ENCODE peak calls at places on chromosome 9, in ten cellular contexts. One of them, this sample, is unnamed.

GRCh38 chr9:18396102-18396728 is 77.7 kb upstream of the ADAMTSL1 start:
- DNase-seq in HFF-Myc: no peak
- DNase-seq in fibroblast of lung: peak
- DNase-seq in GM10248: no peak
- DNase-seq in B cell: no peak
- DNase-seq in stimulated activated CD4-positive, alpha-beta T cell treated with anti-CD3 and anti-CD28 coated beads, Interleukin-2, amount 100 ng/mL, for 48 hours: no peak
- DNase-seq in iPS-NIHi11: no peak
- DNase-seq in smooth muscle cell of the brain vasculature: no peak
- DNase-seq in Right ventricle myocardium superior: no peak
- DNase-seq in GM04503: no peak
- DNase-seq in this sample: no peak

GRCh38 chr9:96654450-96655197 is 493 bp downstream of the PRXL2C start:
- DNase-seq in stimulated activated CD4-positive, alpha-beta T cell treated with anti-CD3 and anti-CD28 coated beads, Interleukin-2, amount 100 ng/mL, for 48 hours: peak
- DNase-seq in iPS-NIHi11: peak
- DNase-seq in HFF-Myc: peak
- DNase-seq in Right ventricle myocardium superior: peak
- DNase-seq in GM10248: peak
- DNase-seq in GM04503: peak
- DNase-seq in smooth muscle cell of the brain vasculature: peak
- DNase-seq in fibroblast of lung: peak
- DNase-seq in B cell: peak
- DNase-seq in this sample: peak

GRCh38 chr9:114735732-114736131 is 53.7 kb upstream of the TEX48 start:
- DNase-seq in Right ventricle myocardium superior: no peak
- DNase-seq in stimulated activated CD4-positive, alpha-beta T cell treated with anti-CD3 and anti-CD28 coated beads, Interleukin-2, amount 100 ng/mL, for 48 hours: no peak
- DNase-seq in iPS-NIHi11: no peak
- DNase-seq in smooth muscle cell of the brain vasculature: no peak
- DNase-seq in GM04503: no peak
- DNase-seq in B cell: no peak
- DNase-seq in GM10248: no peak
- DNase-seq in fibroblast of lung: peak
- DNase-seq in HFF-Myc: no peak
- DNase-seq in this sample: no peak

GRCh38 chr9:126531035-126531571 is 82.6 kb upstream of the LMX1B start:
- DNase-seq in HFF-Myc: no peak
- DNase-seq in smooth muscle cell of the brain vasculature: no peak
- DNase-seq in fibroblast of lung: no peak
- DNase-seq in Right ventricle myocardium superior: no peak
- DNase-seq in B cell: no peak
- DNase-seq in GM10248: no peak
- DNase-seq in GM04503: no peak
- DNase-seq in iPS-NIHi11: no peak
- DNase-seq in stimulated activated CD4-positive, alpha-beta T cell treated with anti-CD3 and anti-CD28 coated beads, Interleukin-2, amount 100 ng/mL, for 48 hours: no peak
- DNase-seq in this sample: peak

GRCh38 chr9:93620881-93621820 is 44.8 kb downstream of the PHF2 start:
- DNase-seq in stimulated activated CD4-positive, alpha-beta T cell treated with anti-CD3 and anti-CD28 coated beads, Interleukin-2, amount 100 ng/mL, for 48 hours: no peak
- DNase-seq in GM10248: no peak
- DNase-seq in HFF-Myc: no peak
- DNase-seq in GM04503: no peak
- DNase-seq in fibroblast of lung: no peak
- DNase-seq in smooth muscle cell of the brain vasculature: no peak
- DNase-seq in iPS-NIHi11: no peak
- DNase-seq in Right ventricle myocardium superior: no peak
- DNase-seq in B cell: no peak
- DNase-seq in this sample: no peak

GRCh38 chr9:72983512-72984021 is 30.7 kb upstream of the ALDH1A1 start:
- DNase-seq in HFF-Myc: no peak
- DNase-seq in B cell: no peak
- DNase-seq in GM04503: no peak
- DNase-seq in iPS-NIHi11: no peak
- DNase-seq in fibroblast of lung: peak
- DNase-seq in stimulated activated CD4-positive, alpha-beta T cell treated with anti-CD3 and anti-CD28 coated beads, Interleukin-2, amount 100 ng/mL, for 48 hours: no peak
- DNase-seq in Right ventricle myocardium superior: no peak
- DNase-seq in GM10248: no peak
- DNase-seq in smooth muscle cell of the brain vasculature: no peak
- DNase-seq in this sample: no peak

GRCh38 chr9:125732562-125732961 is 14.6 kb upstream of the PBX3 start:
- DNase-seq in HFF-Myc: no peak
- DNase-seq in B cell: no peak
- DNase-seq in smooth muscle cell of the brain vasculature: no peak
- DNase-seq in fibroblast of lung: no peak
- DNase-seq in GM04503: no peak
- DNase-seq in Right ventricle myocardium superior: no peak
- DNase-seq in stimulated activated CD4-positive, alpha-beta T cell treated with anti-CD3 and anti-CD28 coated beads, Interleukin-2, amount 100 ng/mL, for 48 hours: no peak
- DNase-seq in GM10248: no peak
- DNase-seq in iPS-NIHi11: peak
- DNase-seq in this sample: no peak

GRCh38 chr9:131733601-131734061 is 6.2 kb downstream of the RAPGEF1 start:
- DNase-seq in HFF-Myc: peak
- DNase-seq in fibroblast of lung: peak
- DNase-seq in Right ventricle myocardium superior: no peak
- DNase-seq in iPS-NIHi11: no peak
- DNase-seq in GM04503: peak
- DNase-seq in GM10248: no peak
- DNase-seq in stimulated activated CD4-positive, alpha-beta T cell treated with anti-CD3 and anti-CD28 coated beads, Interleukin-2, amount 100 ng/mL, for 48 hours: no peak
- DNase-seq in smooth muscle cell of the brain vasculature: peak
- DNase-seq in B cell: peak
- DNase-seq in this sample: no peak

GRCh38 chr9:131884222-131884621 is 144.3 kb upstream of the RAPGEF1 start:
- DNase-seq in fibroblast of lung: no peak
- DNase-seq in Right ventricle myocardium superior: no peak
- DNase-seq in HFF-Myc: no peak
- DNase-seq in GM10248: no peak
- DNase-seq in GM04503: no peak
- DNase-seq in iPS-NIHi11: no peak
- DNase-seq in stimulated activated CD4-positive, alpha-beta T cell treated with anti-CD3 and anti-CD28 coated beads, Interleukin-2, amount 100 ng/mL, for 48 hours: no peak
- DNase-seq in B cell: no peak
- DNase-seq in smooth muscle cell of the brain vasculature: no peak
- DNase-seq in this sample: no peak

GRCh38 chr9:77013186-77013931 is 6.1 kb upstream of the FOXB2 start:
- DNase-seq in Right ventricle myocardium superior: no peak
- DNase-seq in HFF-Myc: no peak
- DNase-seq in smooth muscle cell of the brain vasculature: no peak
- DNase-seq in stimulated activated CD4-positive, alpha-beta T cell treated with anti-CD3 and anti-CD28 coated beads, Interleukin-2, amount 100 ng/mL, for 48 hours: no peak
- DNase-seq in B cell: no peak
- DNase-seq in fibroblast of lung: no peak
- DNase-seq in iPS-NIHi11: no peak
- DNase-seq in GM10248: no peak
- DNase-seq in GM04503: no peak
- DNase-seq in this sample: no peak

GRCh38 chr9:14312721-14313377 is 1.1 kb downstream of the NFIB start:
- DNase-seq in GM10248: peak
- DNase-seq in stimulated activated CD4-positive, alpha-beta T cell treated with anti-CD3 and anti-CD28 coated beads, Interleukin-2, amount 100 ng/mL, for 48 hours: no peak
- DNase-seq in smooth muscle cell of the brain vasculature: no peak
- DNase-seq in B cell: peak
- DNase-seq in fibroblast of lung: peak
- DNase-seq in HFF-Myc: no peak
- DNase-seq in Right ventricle myocardium superior: peak
- DNase-seq in GM04503: no peak
- DNase-seq in iPS-NIHi11: peak
- DNase-seq in this sample: peak